ENCODE peak calls at places on chromosomes 13 and 19, in eight cellular contexts. One of them, this sample, is unnamed.
A peak's percentile ranks its signal among the peaks of the same experiment; 100 is the strongest.

GRCh38 chr13:20882206-20882605 is 20.3 kb downstream of the XPO4 start:
- DNase-seq in A549: no peak
- DNase-seq in HCT116: no peak
- DNase-seq in SK-N-SH: no peak
- DNase-seq in WTC11: no peak
- DNase-seq in H1: peak; percentile 49
- DNase-seq in HepG2: no peak
- DNase-seq in K562: no peak
- DNase-seq in this sample: no peak

GRCh38 chr19:46841458-46842083 is 9.1 kb downstream of the AP2S1 start:
- DNase-seq in A549: peak; percentile 69
- DNase-seq in HCT116: no peak
- DNase-seq in SK-N-SH: no peak
- DNase-seq in WTC11: no peak
- DNase-seq in H1: no peak
- DNase-seq in HepG2: no peak
- DNase-seq in K562: peak; percentile 63
- DNase-seq in this sample: no peak

GRCh38 chr13:76853481-76853880 is 32.7 kb downstream of the KCTD12 start:
- DNase-seq in A549: no peak
- DNase-seq in HCT116: no peak
- DNase-seq in SK-N-SH: no peak
- DNase-seq in WTC11: no peak
- DNase-seq in H1: no peak
- DNase-seq in HepG2: no peak
- DNase-seq in K562: no peak
- DNase-seq in this sample: no peak

GRCh38 chr13:36549771-36550170 is 117.5 kb downstream of the CCNA1 start:
- DNase-seq in A549: no peak
- DNase-seq in HCT116: no peak
- DNase-seq in SK-N-SH: peak; percentile 1
- DNase-seq in WTC11: no peak
- DNase-seq in H1: no peak
- DNase-seq in HepG2: no peak
- DNase-seq in K562: no peak
- DNase-seq in this sample: peak; percentile 9

GRCh38 chr19:55257461-55258411 is 1.1 kb downstream of the PPP6R1 start:
- DNase-seq in A549: no peak
- DNase-seq in HCT116: no peak
- DNase-seq in SK-N-SH: peak; percentile 55
- DNase-seq in WTC11: no peak
- DNase-seq in H1: peak; percentile 59
- DNase-seq in HepG2: no peak
- DNase-seq in K562: peak; percentile 70
- DNase-seq in this sample: peak; percentile 61

GRCh38 chr13:50319603-50320296 is 304.5 kb downstream of the KCNRG start:
- DNase-seq in A549: peak; percentile 51
- DNase-seq in HCT116: no peak
- DNase-seq in SK-N-SH: no peak
- DNase-seq in WTC11: no peak
- DNase-seq in H1: no peak
- DNase-seq in HepG2: peak; percentile 24
- DNase-seq in K562: peak; percentile 78
- DNase-seq in this sample: peak; percentile 83

GRCh38 chr13:22592515-22592914 is 588.3 kb upstream of the SGCG start:
- DNase-seq in A549: no peak
- DNase-seq in HCT116: no peak
- DNase-seq in SK-N-SH: no peak
- DNase-seq in WTC11: no peak
- DNase-seq in H1: no peak
- DNase-seq in HepG2: no peak
- DNase-seq in K562: no peak
- DNase-seq in this sample: peak; percentile 11

GRCh38 chr19:14385492-14385891 is 4.2 kb downstream of the ADGRE5 start:
- DNase-seq in A549: no peak
- DNase-seq in HCT116: no peak
- DNase-seq in SK-N-SH: no peak
- DNase-seq in WTC11: no peak
- DNase-seq in H1: no peak
- DNase-seq in HepG2: no peak
- DNase-seq in K562: no peak
- DNase-seq in this sample: no peak

GRCh38 chr19:3365447-3366103 is 808 bp upstream of the NFIC start:
- DNase-seq in A549: peak; percentile 79
- DNase-seq in HCT116: peak; percentile 40
- DNase-seq in SK-N-SH: peak; percentile 82
- DNase-seq in WTC11: no peak
- DNase-seq in H1: no peak
- DNase-seq in HepG2: no peak
- DNase-seq in K562: peak; percentile 82
- DNase-seq in this sample: peak; percentile 67

GRCh38 chr13:33006646-33007045 is 9.6 kb upstream of the KL start:
- DNase-seq in A549: no peak
- DNase-seq in HCT116: no peak
- DNase-seq in SK-N-SH: no peak
- DNase-seq in WTC11: no peak
- DNase-seq in H1: no peak
- DNase-seq in HepG2: no peak
- DNase-seq in K562: no peak
- DNase-seq in this sample: no peak

GRCh38 chr13:44104969-44105368 is 225.3 kb downstream of the LACC1 start:
- DNase-seq in A549: no peak
- DNase-seq in HCT116: no peak
- DNase-seq in SK-N-SH: no peak
- DNase-seq in WTC11: no peak
- DNase-seq in H1: no peak
- DNase-seq in HepG2: no peak
- DNase-seq in K562: no peak
- DNase-seq in this sample: no peak

GRCh38 chr19:39645800-39646411 is 9.8 kb upstream of the LGALS16 start:
- DNase-seq in A549: no peak
- DNase-seq in HCT116: no peak
- DNase-seq in SK-N-SH: no peak
- DNase-seq in WTC11: peak; percentile 53
- DNase-seq in H1: peak; percentile 63
- DNase-seq in HepG2: peak; percentile 17
- DNase-seq in K562: peak; percentile 29
- DNase-seq in this sample: peak; percentile 16

GRCh38 chr13:23811366-23812027 is 77.7 kb downstream of the MIPEP start:
- DNase-seq in A549: no peak
- DNase-seq in HCT116: no peak
- DNase-seq in SK-N-SH: no peak
- DNase-seq in WTC11: no peak
- DNase-seq in H1: no peak
- DNase-seq in HepG2: no peak
- DNase-seq in K562: no peak
- DNase-seq in this sample: no peak

GRCh38 chr13:113776231-113777125 is 17.5 kb downstream of the TMEM255B start:
- DNase-seq in A549: no peak
- DNase-seq in HCT116: no peak
- DNase-seq in SK-N-SH: no peak
- DNase-seq in WTC11: no peak
- DNase-seq in H1: no peak
- DNase-seq in HepG2: no peak
- DNase-seq in K562: no peak
- DNase-seq in this sample: no peak

GRCh38 chr13:113781571-113781970 is 22.5 kb downstream of the TMEM255B start:
- DNase-seq in A549: no peak
- DNase-seq in HCT116: no peak
- DNase-seq in SK-N-SH: no peak
- DNase-seq in WTC11: no peak
- DNase-seq in H1: no peak
- DNase-seq in HepG2: no peak
- DNase-seq in K562: no peak
- DNase-seq in this sample: no peak

GRCh38 chr13:113774177-113775107 is 15.4 kb downstream of the TMEM255B start:
- DNase-seq in A549: no peak
- DNase-seq in HCT116: no peak
- DNase-seq in SK-N-SH: peak; percentile 50
- DNase-seq in WTC11: no peak
- DNase-seq in H1: no peak
- DNase-seq in HepG2: no peak
- DNase-seq in K562: no peak
- DNase-seq in this sample: no peak

GRCh38 chr13:113775451-113776145 is 16.6 kb downstream of the TMEM255B start:
- DNase-seq in A549: no peak
- DNase-seq in HCT116: no peak
- DNase-seq in SK-N-SH: no peak
- DNase-seq in WTC11: no peak
- DNase-seq in H1: no peak
- DNase-seq in HepG2: no peak
- DNase-seq in K562: no peak
- DNase-seq in this sample: no peak

DNA sequence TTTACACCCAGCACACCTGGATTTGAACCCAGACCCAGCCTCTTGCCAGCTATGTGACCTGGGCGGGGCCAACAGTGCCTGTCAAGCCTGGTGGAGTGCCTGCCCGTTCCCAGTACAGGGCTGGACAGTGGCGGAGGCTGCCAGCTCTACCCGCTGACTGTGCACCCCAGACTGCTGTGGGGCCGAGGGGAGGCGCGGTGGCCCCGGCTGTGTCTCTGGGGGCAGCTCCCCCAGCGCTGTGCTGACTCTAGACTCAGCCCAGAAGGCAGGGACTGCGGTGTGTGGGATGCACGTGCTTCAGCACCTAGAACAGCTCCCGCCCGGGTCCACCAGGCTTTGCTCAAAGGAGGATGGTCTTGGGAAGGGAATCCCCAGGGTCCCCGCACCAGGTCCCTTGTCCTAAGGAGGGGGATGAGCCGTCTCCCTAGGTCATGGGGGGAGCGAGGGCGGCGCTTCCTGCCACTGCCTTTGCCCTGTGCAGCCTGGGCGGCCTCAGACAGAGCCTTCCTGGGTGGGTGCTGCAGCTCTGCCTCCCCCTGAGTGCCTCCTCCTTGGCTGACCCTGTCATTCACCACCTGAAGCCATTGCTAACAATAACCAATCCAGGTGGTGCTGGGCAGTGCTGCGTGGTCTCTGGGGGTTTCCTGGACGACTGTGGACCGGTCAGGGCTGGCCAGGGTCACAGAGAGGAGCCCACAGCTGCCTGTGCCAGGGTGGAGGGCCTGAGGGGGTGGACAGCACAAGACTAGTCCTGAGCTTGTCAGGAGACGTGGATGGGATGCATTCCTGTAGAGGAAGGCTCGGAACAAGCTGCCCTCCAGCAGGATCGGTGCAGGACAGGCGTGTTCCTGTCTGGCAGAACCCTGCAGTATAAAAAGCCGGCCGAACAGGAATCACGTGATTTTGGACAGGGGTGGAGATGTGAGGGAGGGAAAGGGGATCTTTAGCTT is 18.6 kb downstream of the TMEM255B start:
- DNase-seq in A549: no peak
- DNase-seq in HCT116: no peak
- DNase-seq in SK-N-SH: no peak
- DNase-seq in WTC11: peak; percentile 81
- DNase-seq in H1: peak; percentile 84
- DNase-seq in HepG2: no peak
- DNase-seq in K562: peak; percentile 34
- DNase-seq in this sample: peak; percentile 64
- TF ChIP-seq MAX in A549: peak; percentile 22
- TF ChIP-seq MAX in HCT116: no peak
- TF ChIP-seq MAX in SK-N-SH: no peak
- TF ChIP-seq MAX in WTC11: peak; percentile 92
- TF ChIP-seq MAX in H1: peak; percentile 98
- TF ChIP-seq MAX in HepG2: peak; percentile 30
- TF ChIP-seq MAX in K562: peak; percentile 55
- TF ChIP-seq MAX in this sample: peak; percentile 99

DNA sequence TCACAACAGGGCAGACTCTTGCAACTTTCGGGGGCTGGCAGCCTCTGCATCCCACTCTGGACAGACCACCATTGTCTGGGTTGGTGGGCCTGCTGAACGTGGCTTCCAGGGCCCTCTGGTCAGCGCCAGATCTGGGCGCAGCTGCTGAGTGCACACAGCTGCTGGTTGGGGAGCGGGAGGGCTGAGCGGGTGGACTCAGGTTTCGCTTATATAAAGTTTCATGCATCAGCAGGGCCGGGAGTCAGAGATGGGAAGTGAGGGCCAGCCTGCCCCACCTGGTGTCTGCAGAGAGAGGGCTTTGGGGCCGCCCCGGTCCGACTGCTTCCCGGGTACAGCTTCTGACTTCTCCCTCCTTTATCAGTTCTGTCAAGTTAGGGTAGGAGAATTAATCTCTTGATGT is 6.9 kb downstream of the ARHGEF7 start:
- DNase-seq in A549: no peak
- DNase-seq in HCT116: no peak
- DNase-seq in SK-N-SH: no peak
- DNase-seq in WTC11: no peak
- DNase-seq in H1: peak; percentile 43
- DNase-seq in HepG2: no peak
- DNase-seq in K562: no peak
- DNase-seq in this sample: no peak
- TF ChIP-seq MAX in A549: no peak
- TF ChIP-seq MAX in HCT116: no peak
- TF ChIP-seq MAX in SK-N-SH: no peak
- TF ChIP-seq MAX in WTC11: no peak
- TF ChIP-seq MAX in H1: no peak
- TF ChIP-seq MAX in HepG2: no peak
- TF ChIP-seq MAX in K562: no peak
- TF ChIP-seq MAX in this sample: no peak

GRCh38 chr19:13014101-13014920 is 19.0 kb downstream of the NFIX start:
- DNase-seq in A549: no peak
- DNase-seq in HCT116: no peak
- DNase-seq in SK-N-SH: no peak
- DNase-seq in WTC11: peak; percentile 73
- DNase-seq in H1: peak; percentile 71
- DNase-seq in HepG2: no peak
- DNase-seq in K562: no peak
- DNase-seq in this sample: peak; percentile 69
- TF ChIP-seq MAX in A549: no peak
- TF ChIP-seq MAX in HCT116: no peak
- TF ChIP-seq MAX in SK-N-SH: no peak
- TF ChIP-seq MAX in WTC11: no peak
- TF ChIP-seq MAX in H1: no peak
- TF ChIP-seq MAX in HepG2: no peak
- TF ChIP-seq MAX in K562: no peak
- TF ChIP-seq MAX in this sample: no peak

GRCh38 chr19:5418676-5419075 is 36.5 kb upstream of the ZNRF4 start:
- DNase-seq in A549: no peak
- DNase-seq in HCT116: no peak
- DNase-seq in SK-N-SH: no peak
- DNase-seq in WTC11: no peak
- DNase-seq in H1: no peak
- DNase-seq in HepG2: no peak
- DNase-seq in K562: no peak
- DNase-seq in this sample: no peak

GRCh38 chr19:5430237-5430636 is 25.0 kb upstream of the ZNRF4 start:
- DNase-seq in A549: no peak
- DNase-seq in HCT116: no peak
- DNase-seq in SK-N-SH: no peak
- DNase-seq in WTC11: peak; percentile 68
- DNase-seq in H1: peak; percentile 77
- DNase-seq in HepG2: no peak
- DNase-seq in K562: peak; percentile 61
- DNase-seq in this sample: no peak

GRCh38 chr19:5425260-5425659 is 30.0 kb upstream of the ZNRF4 start:
- DNase-seq in A549: no peak
- DNase-seq in HCT116: no peak
- DNase-seq in SK-N-SH: no peak
- DNase-seq in WTC11: no peak
- DNase-seq in H1: no peak
- DNase-seq in HepG2: no peak
- DNase-seq in K562: no peak
- DNase-seq in this sample: no peak

GRCh38 chr19:5423567-5424125 is 31.6 kb upstream of the ZNRF4 start:
- DNase-seq in A549: no peak
- DNase-seq in HCT116: no peak
- DNase-seq in SK-N-SH: no peak
- DNase-seq in WTC11: no peak
- DNase-seq in H1: no peak
- DNase-seq in HepG2: no peak
- DNase-seq in K562: no peak
- DNase-seq in this sample: no peak

GRCh38 chr19:5424192-5424973 is 30.8 kb upstream of the ZNRF4 start:
- DNase-seq in A549: no peak
- DNase-seq in HCT116: no peak
- DNase-seq in SK-N-SH: no peak
- DNase-seq in WTC11: no peak
- DNase-seq in H1: no peak
- DNase-seq in HepG2: no peak
- DNase-seq in K562: no peak
- DNase-seq in this sample: no peak
- TF ChIP-seq MAX in A549: no peak
- TF ChIP-seq MAX in HCT116: no peak
- TF ChIP-seq MAX in SK-N-SH: no peak
- TF ChIP-seq MAX in WTC11: no peak
- TF ChIP-seq MAX in H1: no peak
- TF ChIP-seq MAX in HepG2: no peak
- TF ChIP-seq MAX in K562: no peak
- TF ChIP-seq MAX in this sample: no peak